ENCODE peak calls at places on chromosomes 13 and 19, in six cellular contexts. S is neural progenitor cell, B is astrocyte of the cerebellum, L is endothelial cell, Z is left ventricle myocardium inferior, R is BE2C. X is an unnamed sample.

GRCh38 chr13:79548886-79549285 is 67.9 kb downstream of the NDFIP2 start:
- DNase-seq in S (no peak), B (peak; percentile 9), L (no peak), Z (no peak), R (no peak), X (no peak)

GRCh38 chr13:66665991-66666390 is 564.1 kb downstream of the PCDH9 start:
- DNase-seq in S (peak; percentile 85), B (peak; percentile 86), L (peak; percentile 7), Z (peak; percentile 13), R (peak; percentile 96), X (peak; percentile 66)

GRCh38 chr19:58361900-58362271 is 665 bp downstream of the ZNF497 start:
- DNase-seq in S (no peak), B (peak; percentile 11), L (peak; percentile 63), Z (peak; percentile 45), R (peak; percentile 56), X (no peak)

GRCh38 chr13:39035799-39036198 is 2.1 kb downstream of the PROSER1 start:
- DNase-seq in S (no peak), B (no peak), L (no peak), Z (no peak), R (no peak), X (no peak)

GRCh38 chr19:5926641-5927438 is 12.8 kb downstream of the CAPS start:
- DNase-seq in S (no peak), B (no peak), L (no peak), Z (peak; percentile 58), R (peak; percentile 47), X (peak; percentile 70)

GRCh38 chr13:83907196-83907989 is 25.1 kb upstream of the SLITRK1 start:
- DNase-seq in S (no peak), B (no peak), L (no peak), Z (no peak), R (no peak), X (no peak)

GRCh38 chr13:50588736-50589135 is 254.8 kb downstream of the DLEU7 start:
- DNase-seq in S (no peak), B (no peak), L (no peak), Z (no peak), R (no peak), X (no peak)

GRCh38 chr13:72808917-72809500 is 27.1 kb downstream of the PIBF1 start:
- DNase-seq in S (peak; percentile 9), B (no peak), L (no peak), Z (no peak), R (no peak), X (no peak)

GRCh38 chr13:108795841-108796240 is 166.4 kb downstream of the MYO16 start:
- DNase-seq in S (no peak), B (peak; percentile 34), L (no peak), Z (no peak), R (no peak), X (no peak)

GRCh38 chr19:6216996-6217751 is 62.6 kb downstream of the MLLT1 start:
- DNase-seq in S (peak; percentile 94), B (no peak), L (no peak), Z (no peak), R (peak; percentile 84), X (peak; percentile 79)

GRCh38 chr19:7637374-7638256 is 705 bp downstream of the STXBP2 start:
- DNase-seq in S (peak; percentile 36), B (no peak), L (no peak), Z (peak; percentile 51), R (no peak), X (no peak)

GRCh38 chr13:74868044-74868443 is 613.9 kb downstream of the TBC1D4 start:
- DNase-seq in S (no peak), B (no peak), L (no peak), Z (no peak), R (no peak), X (no peak)

GRCh38 chr13:51803018-51803417 is 945 bp downstream of the DHRS12 start:
- DNase-seq in S (peak; percentile 37), B (no peak), L (no peak), Z (no peak), R (no peak), X (no peak)

GRCh38 chr19:35177377-35178274 is 23.1 kb downstream of the FXYD5 start:
- DNase-seq in S (no peak), B (no peak), L (no peak), Z (no peak), R (no peak), X (no peak)

GRCh38 chr13:106518535-106518934 is 16.9 kb downstream of the EFNB2 start:
- DNase-seq in S (no peak), B (no peak), L (no peak), Z (no peak), R (no peak), X (no peak)

GRCh38 chr13:73684286-73684685 is 449.9 kb downstream of the KLF12 start:
- DNase-seq in S (no peak), B (no peak), L (no peak), Z (no peak), R (no peak), X (no peak)

GRCh38 chr13:23799945-23800344 is 89.3 kb downstream of the MIPEP start:
- DNase-seq in S (no peak), B (no peak), L (no peak), Z (no peak), R (no peak), X (no peak)

GRCh38 chr19:54439174-54439851 is 9.7 kb upstream of the LENG8 start:
- DNase-seq in S (peak; percentile 81), B (no peak), L (peak; percentile 66), Z (no peak), R (peak; percentile 66), X (peak; percentile 63)

GRCh38 chr19:48390188-48391099 is 907 bp downstream of the KDELR1 start:
- DNase-seq in S (peak; percentile 83), B (no peak), L (peak; percentile 77), Z (peak; percentile 64), R (peak; percentile 80), X (peak; percentile 71)

GRCh38 chr19:6590458-6591319 is at the start of gene CD70:
- DNase-seq in S (peak; percentile 80), B (no peak), L (peak; percentile 19), Z (no peak), R (no peak), X (peak; percentile 54)

GRCh38 chr13:42041017-42041683 is 7.3 kb upstream of the DGKH start:
- DNase-seq in S (peak; percentile 68), B (no peak), L (peak; percentile 68), Z (peak; percentile 53), R (peak; percentile 58), X (peak; percentile 58)

GRCh38 chr13:42043676-42044075 is 4.8 kb upstream of the DGKH start:
- DNase-seq in S (no peak), B (no peak), L (no peak), Z (no peak), R (no peak), X (no peak)

GRCh38 chr13:42040730-42041016 is 7.8 kb upstream of the DGKH start:
- DNase-seq in S (no peak), B (no peak), L (no peak), Z (no peak), R (no peak), X (no peak)

GRCh38 chr13:42039946-42040729 is 8.3 kb upstream of the DGKH start:
- DNase-seq in S (peak; percentile 87), B (no peak), L (peak; percentile 92), Z (peak; percentile 95), R (peak; percentile 94), X (peak; percentile 88)

GRCh38 chr13:42041684-42042035 is 6.8 kb upstream of the DGKH start:
- DNase-seq in S (peak; percentile 76), B (no peak), L (peak; percentile 64), Z (peak; percentile 50), R (peak; percentile 63), X (peak; percentile 50)
- TF ChIP-seq CTCF in S (peak; percentile 43), B (peak; percentile 73), L (no peak), Z (peak; percentile 67), R (peak; percentile 54), X (peak; percentile 16)

GRCh38 chr13:59677966-59678814 is 485.5 kb downstream of the DIAPH3 start:
- DNase-seq in S (peak; percentile 65), B (peak; percentile 58), L (peak; percentile 35), Z (no peak), R (peak; percentile 33), X (no peak)

GRCh38 chr13:59679239-59679638 is 484.5 kb downstream of the DIAPH3 start:
- DNase-seq in S (peak; percentile 42), B (no peak), L (peak; percentile 21), Z (no peak), R (peak; percentile 42), X (no peak)

GRCh38 chr13:59677430-59677829 is 486.3 kb downstream of the DIAPH3 start:
- DNase-seq in S (no peak), B (no peak), L (no peak), Z (no peak), R (no peak), X (no peak)

GRCh38 chr13:59681630-59682311 is 482.0 kb downstream of the DIAPH3 start:
- DNase-seq in S (no peak), B (no peak), L (no peak), Z (no peak), R (no peak), X (no peak)

DNA sequence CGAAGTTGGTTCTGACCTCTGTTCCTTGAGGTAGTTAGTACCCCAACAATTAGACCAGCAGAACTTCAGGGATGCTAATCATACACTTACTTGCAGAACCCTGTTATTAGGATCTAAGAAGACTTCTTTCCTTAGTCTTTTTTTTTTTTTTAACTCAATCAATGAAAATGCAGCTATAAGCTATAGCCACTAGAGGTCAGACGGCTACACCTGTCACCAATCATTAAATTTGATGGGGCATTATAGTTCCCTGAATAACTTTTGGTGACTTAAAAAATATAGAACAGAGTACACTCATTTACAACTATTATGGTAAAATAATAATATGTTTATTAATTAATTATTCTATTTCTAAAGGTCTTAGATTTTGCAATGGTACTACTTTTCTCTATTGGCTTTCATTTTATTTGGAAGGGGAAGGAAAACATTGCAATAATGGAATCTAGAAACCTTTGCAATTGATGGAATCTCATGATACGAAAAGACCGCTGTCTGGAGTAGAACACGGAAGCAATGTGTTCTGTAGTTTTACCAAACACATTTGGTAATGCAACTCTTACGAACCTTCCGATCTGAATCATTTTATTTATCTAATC is 483.2 kb downstream of the DIAPH3 start:
- DNase-seq in S (peak; percentile 35), B (peak; percentile 13), L (no peak), Z (no peak), R (no peak), X (no peak)
- TF ChIP-seq CTCF in S (peak; percentile 81), B (peak; percentile 73), L (peak; percentile 80), Z (peak; percentile 72), R (peak; percentile 79), X (peak; percentile 79)

GRCh38 chr19:41930926-41931592 is 2.8 kb upstream of the ERFL start:
- DNase-seq in S (peak; percentile 51), B (no peak), L (no peak), Z (no peak), R (no peak), X (no peak)
- TF ChIP-seq CTCF in S (peak; percentile 49), B (peak; percentile 40), L (peak; percentile 56), Z (peak; percentile 15), R (no peak), X (peak; percentile 31)

GRCh38 chr19:18418725-18419194 is 438 bp upstream of the SSBP4 start:
- DNase-seq in S (no peak), B (no peak), L (no peak), Z (no peak), R (no peak), X (no peak)

GRCh38 chr19:18420931-18421330 is 1.7 kb downstream of the SSBP4 start:
- DNase-seq in S (no peak), B (no peak), L (no peak), Z (no peak), R (no peak), X (no peak)

GRCh38 chr19:18419699-18420460 is 682 bp downstream of the SSBP4 start:
- DNase-seq in S (peak; percentile 62), B (no peak), L (no peak), Z (no peak), R (peak; percentile 56), X (peak; percentile 46)

GRCh38 chr19:18418034-18418724 is 1.0 kb upstream of the SSBP4 start:
- DNase-seq in S (no peak), B (no peak), L (no peak), Z (no peak), R (no peak), X (no peak)

GRCh38 chr19:18419195-18419698 is at the start of gene SSBP4:
- DNase-seq in S (peak; percentile 91), B (no peak), L (peak; percentile 84), Z (peak; percentile 81), R (peak; percentile 84), X (peak; percentile 82)
- TF ChIP-seq CTCF in S (peak; percentile 53), B (no peak), L (peak; percentile 23), Z (peak; percentile 67), R (no peak), X (no peak)